ENCODE peak calls at places on chromosomes 5 and 9, in five cellular contexts. O, E, J, M and B are unnamed samples.

GRCh38 chr9:88651682-88652633 is 117.0 kb downstream of the NXNL2 start:
- DNase-seq in M (no peak), E (peak; percentile 95), J (peak; percentile 99), O (peak; percentile 100), B (peak; percentile 94)

GRCh38 chr5:181218795-181219124 is 4.3 kb upstream of the TRIM41 start:
- DNase-seq in M (no peak), E (peak; percentile 23), J (no peak), O (no peak), B (no peak)

GRCh38 chr5:179618923-179619554 is 4.4 kb downstream of the HNRNPH1 start:
- DNase-seq in J (no peak), M (no peak), E (no peak), O (no peak), B (no peak)

GRCh38 chr5:141510160-141510559 is 21.3 kb downstream of the PCDHGC5 start:
- DNase-seq in J (no peak), M (no peak), O (no peak), E (no peak), B (no peak)

GRCh38 chr5:75622564-75622963 is 11.3 kb downstream of the ANKDD1B start:
- DNase-seq in M (no peak), J (no peak), E (no peak), O (no peak), B (no peak)

GRCh38 chr9:77455312-77455927 is 192.7 kb downstream of the GNA14 start:
- DNase-seq in O (no peak), M (peak; percentile 54), J (peak; percentile 28), E (no peak), B (no peak)

GRCh38 chr9:98085955-98086354 is 29.4 kb downstream of the NANS start:
- DNase-seq in O (no peak), E (no peak), J (peak; percentile 30), M (no peak), B (no peak)

GRCh38 chr5:74947961-74948613 is 81.9 kb upstream of the FAM169A start:
- DNase-seq in M (no peak), O (peak; percentile 43), E (peak; percentile 23), J (peak; percentile 12), B (no peak)

GRCh38 chr9:135079676-135080075 is 7.8 kb upstream of the OLFM1 start:
- DNase-seq in O (no peak), E (no peak), J (no peak), M (no peak), B (no peak)

GRCh38 chr9:27784999-27785713 is 211.9 kb upstream of the C9orf72 start:
- DNase-seq in E (peak; percentile 8), O (peak; percentile 29), J (no peak), M (no peak), B (no peak)

GRCh38 chr5:174581483-174581882 is 142.9 kb upstream of the MSX2 start:
- DNase-seq in O (no peak), J (peak; percentile 5), M (no peak), E (no peak), B (no peak)

GRCh38 chr9:11312976-11313375 is 700.2 kb upstream of the PTPRD start:
- DNase-seq in M (no peak), O (peak; percentile 50), E (peak; percentile 9), J (peak; percentile 0), B (no peak)

GRCh38 chr5:30413540-30413939 is 779.9 kb upstream of the CDH6 start:
- DNase-seq in E (peak; percentile 7), O (no peak), J (no peak), M (no peak), B (no peak)

GRCh38 chr9:91207481-91207888 is 154.2 kb downstream of the AUH start:
- DNase-seq in E (peak; percentile 69), J (peak; percentile 70), M (no peak), O (peak; percentile 60), B (peak; percentile 60)

GRCh38 chr9:86318187-86318586 is 35.8 kb upstream of the ISCA1 start:
- DNase-seq in M (no peak), E (no peak), J (no peak), O (no peak), B (no peak)
- TF ChIP-seq CTCF in M (no peak), E (no peak), J (no peak), O (no peak), B (no peak)

GRCh38 chr5:126368239-126368812 is 54.9 kb upstream of the GRAMD2B start:
- DNase-seq in M (no peak), E (no peak), J (no peak), O (no peak), B (no peak)
- H3K4me3 ChIP-seq in M (no peak overlapping the region), E (no peak overlapping the region), J (no peak overlapping the region), O (no peak overlapping the region), B (no peak overlapping the region)

GRCh38 chr5:17167171-17167891 is 50.1 kb upstream of the BASP1 start:
- DNase-seq in J (no peak), O (no peak), E (peak; percentile 62), M (no peak), B (no peak)

GRCh38 chr5:17169507-17169906 is 47.9 kb upstream of the BASP1 start:
- DNase-seq in O (no peak), E (no peak), J (no peak), M (no peak), B (no peak)

GRCh38 chr5:17177491-17178204 is 39.8 kb upstream of the BASP1 start:
- DNase-seq in O (no peak), J (no peak), M (no peak), E (no peak), B (no peak)

GRCh38 chr5:17178316-17178715 is 39.1 kb upstream of the BASP1 start:
- DNase-seq in J (no peak), O (no peak), E (no peak), M (no peak), B (no peak)

GRCh38 chr5:17172801-17173200 is 44.6 kb upstream of the BASP1 start:
- DNase-seq in M (no peak), E (no peak), J (no peak), O (no peak), B (no peak)
- TF ChIP-seq CTCF in M (no peak), E (no peak), J (no peak), O (no peak), B (no peak)

GRCh38 chr5:65928341-65928752 is 2.0 kb downstream of the ERBIN start:
- DNase-seq in M (no peak), O (no peak), J (peak; percentile 7), E (peak; percentile 39), B (no peak)

GRCh38 chr5:65928860-65929259 is 2.5 kb downstream of the ERBIN start:
- DNase-seq in O (no peak), J (no peak), M (no peak), E (no peak), B (no peak)

GRCh38 chr5:65933295-65933694 is 6.9 kb downstream of the ERBIN start:
- DNase-seq in E (no peak), M (no peak), J (no peak), O (no peak), B (no peak)

GRCh38 chr5:65927497-65928340 is 1.3 kb downstream of the ERBIN start:
- DNase-seq in E (peak; percentile 73), M (no peak), J (peak; percentile 63), O (peak; percentile 44), B (no peak)

DNA sequence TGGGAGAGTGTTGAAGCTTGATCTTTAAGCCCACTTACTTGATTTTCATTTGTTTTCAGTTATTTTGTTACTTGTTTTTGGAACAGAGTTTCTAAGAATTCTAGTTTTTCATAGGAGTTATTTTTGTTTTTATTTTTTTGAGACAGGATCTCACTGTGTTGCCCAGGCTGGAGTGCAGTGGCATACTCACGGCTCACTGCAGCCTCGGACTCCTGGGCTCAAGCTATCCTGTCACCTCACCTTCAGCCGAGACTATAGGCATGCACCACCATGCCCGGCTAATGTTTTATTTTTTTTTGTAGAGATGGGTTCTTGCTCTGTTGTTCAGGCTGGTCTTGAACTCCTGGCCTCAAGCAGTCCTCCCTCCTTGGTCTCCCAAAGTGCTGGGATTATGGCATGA is 6.3 kb downstream of the ERBIN start:
- DNase-seq in E (no peak), O (no peak), M (no peak), J (no peak), B (no peak)
- H3K4me3 ChIP-seq in E (no peak overlapping the region), O (no peak overlapping the region), M (no peak overlapping the region), J (no peak overlapping the region), B (no peak overlapping the region)

DNA sequence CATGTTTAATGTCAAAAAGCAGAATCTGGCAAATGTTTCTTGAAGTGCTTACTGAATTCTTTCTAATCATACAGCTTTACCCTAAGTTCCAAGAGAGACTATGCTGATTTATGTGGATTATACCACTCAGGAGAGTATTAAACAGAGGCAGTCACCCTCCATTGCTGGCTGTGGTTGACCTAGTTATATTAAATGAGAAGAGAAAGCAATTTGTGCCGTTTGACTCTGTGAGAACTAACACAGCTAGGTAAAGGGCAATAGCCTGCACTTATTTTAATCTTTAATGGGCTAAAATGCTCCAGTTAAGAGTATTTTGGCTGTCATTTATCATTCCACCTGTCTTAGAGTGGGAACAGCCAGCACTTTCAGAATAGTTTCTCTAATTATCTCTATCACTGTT is 62.6 kb downstream of the ELL2 start:
- DNase-seq in M (no peak), J (no peak), O (no peak), E (no peak), B (no peak)
- TF ChIP-seq CTCF in M (no peak), J (no peak), O (no peak), E (no peak), B (no peak)

DNA sequence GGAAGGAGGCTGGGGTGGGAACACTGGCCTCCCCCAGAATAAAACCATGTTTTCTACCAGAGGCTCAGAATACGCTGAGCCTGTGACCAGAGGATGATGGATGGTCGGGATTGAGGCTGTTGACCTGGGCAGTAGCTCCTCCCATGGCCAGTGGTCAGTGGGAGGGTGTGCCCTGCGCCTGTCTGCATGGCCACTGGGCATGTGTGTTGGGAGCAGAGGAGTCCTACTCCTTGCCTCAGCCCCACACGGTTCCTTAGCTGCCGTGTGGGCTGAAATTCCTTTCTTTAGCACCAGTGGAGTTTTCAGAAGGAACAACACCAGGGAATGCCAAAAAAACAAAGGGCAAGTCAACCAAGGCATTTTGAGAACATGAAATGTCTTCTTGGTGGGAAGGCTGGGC is 8.5 kb upstream of the RMND5B start:
- DNase-seq in O (no peak), M (no peak), E (no peak), J (no peak), B (no peak)
- H3K4me3 ChIP-seq in O (no peak overlapping the region), M (no peak overlapping the region), E (no peak overlapping the region), J (no peak overlapping the region), B (no peak overlapping the region)